ENCODE peak calls at places on chromosomes 2 and 18, in seven cellular contexts. One of them, this sample, is unnamed.

GRCh38 chr18:47754311-47755101 is 176.0 kb downstream of the SMAD2 start:
- DNase-seq in H1: peak
- DNase-seq in WTC11: peak
- DNase-seq in HepG2: peak
- DNase-seq in SK-N-SH: peak
- DNase-seq in A549: peak
- DNase-seq in endothelial cell of umbilical vein: peak
- DNase-seq in this sample: peak

GRCh38 chr18:79964330-79965118 is at the start of gene HSBP1L1:
- DNase-seq in SK-N-SH: peak
- DNase-seq in A549: peak
- DNase-seq in H1: peak
- DNase-seq in endothelial cell of umbilical vein: peak
- DNase-seq in WTC11: peak
- DNase-seq in HepG2: peak
- DNase-seq in this sample: no peak

GRCh38 chr2:30872797-30873196 is 65.6 kb upstream of the CAPN13 start:
- DNase-seq in H1: no peak
- DNase-seq in HepG2: no peak
- DNase-seq in WTC11: no peak
- DNase-seq in A549: no peak
- DNase-seq in SK-N-SH: no peak
- DNase-seq in endothelial cell of umbilical vein: no peak
- DNase-seq in this sample: no peak

GRCh38 chr2:3464401-3465005 is 54.8 kb downstream of the ADI1 start:
- DNase-seq in HepG2: no peak
- DNase-seq in SK-N-SH: no peak
- DNase-seq in WTC11: no peak
- DNase-seq in A549: no peak
- DNase-seq in H1: no peak
- DNase-seq in endothelial cell of umbilical vein: no peak
- DNase-seq in this sample: no peak

GRCh38 chr2:30686000-30686399 is 121.2 kb downstream of the CAPN13 start:
- DNase-seq in SK-N-SH: peak
- DNase-seq in H1: peak
- DNase-seq in HepG2: peak
- DNase-seq in endothelial cell of umbilical vein: no peak
- DNase-seq in A549: no peak
- DNase-seq in WTC11: peak
- DNase-seq in this sample: peak

GRCh38 chr18:13452851-13453524 is 234.4 kb downstream of the LDLRAD4 start:
- DNase-seq in HepG2: no peak
- DNase-seq in A549: no peak
- DNase-seq in H1: no peak
- DNase-seq in endothelial cell of umbilical vein: no peak
- DNase-seq in SK-N-SH: no peak
- DNase-seq in WTC11: no peak
- DNase-seq in this sample: no peak

GRCh38 chr2:38168710-38169480 is 92.9 kb upstream of the CYP1B1 start:
- DNase-seq in HepG2: no peak
- DNase-seq in WTC11: no peak
- DNase-seq in H1: no peak
- DNase-seq in A549: no peak
- DNase-seq in endothelial cell of umbilical vein: no peak
- DNase-seq in SK-N-SH: no peak
- DNase-seq in this sample: peak

GRCh38 chr2:105473011-105473410 is 74.2 kb upstream of the FHL2 start:
- DNase-seq in endothelial cell of umbilical vein: no peak
- DNase-seq in H1: no peak
- DNase-seq in SK-N-SH: no peak
- DNase-seq in WTC11: no peak
- DNase-seq in HepG2: no peak
- DNase-seq in A549: no peak
- DNase-seq in this sample: no peak

GRCh38 chr2:27720004-27720551 is 51.4 kb upstream of the MRPL33 start:
- DNase-seq in WTC11: no peak
- DNase-seq in SK-N-SH: no peak
- DNase-seq in H1: no peak
- DNase-seq in endothelial cell of umbilical vein: peak
- DNase-seq in A549: peak
- DNase-seq in HepG2: peak
- DNase-seq in this sample: peak

GRCh38 chr18:845152-845819 is 33.2 kb upstream of the YES1 start:
- DNase-seq in HepG2: peak
- DNase-seq in SK-N-SH: no peak
- DNase-seq in A549: peak
- DNase-seq in WTC11: no peak
- DNase-seq in H1: no peak
- DNase-seq in endothelial cell of umbilical vein: peak
- DNase-seq in this sample: no peak

GRCh38 chr2:207467716-207468347 is 61.9 kb upstream of the CREB1 start:
- DNase-seq in SK-N-SH: no peak
- DNase-seq in A549: no peak
- DNase-seq in H1: no peak
- DNase-seq in endothelial cell of umbilical vein: no peak
- DNase-seq in WTC11: no peak
- DNase-seq in HepG2: no peak
- DNase-seq in this sample: no peak

GRCh38 chr2:228866781-228867180 is 404.3 kb downstream of the PID1 start:
- DNase-seq in SK-N-SH: no peak
- DNase-seq in HepG2: no peak
- DNase-seq in H1: no peak
- DNase-seq in endothelial cell of umbilical vein: no peak
- DNase-seq in WTC11: no peak
- DNase-seq in A549: no peak
- DNase-seq in this sample: no peak

GRCh38 chr2:219309278-219309677 is at the start of gene PTPRN:
- DNase-seq in A549: no peak
- DNase-seq in WTC11: peak
- DNase-seq in H1: peak
- DNase-seq in HepG2: no peak
- DNase-seq in endothelial cell of umbilical vein: no peak
- DNase-seq in SK-N-SH: peak
- DNase-seq in this sample: peak

GRCh38 chr18:35376393-35376741 is 770 bp downstream of the ZNF396 start:
- DNase-seq in endothelial cell of umbilical vein: no peak
- DNase-seq in SK-N-SH: peak
- DNase-seq in A549: no peak
- DNase-seq in H1: no peak
- DNase-seq in HepG2: no peak
- DNase-seq in WTC11: peak
- DNase-seq in this sample: peak

GRCh38 chr2:236601306-236602202 is 31.9 kb downstream of the ACKR3 start:
- DNase-seq in A549: no peak
- DNase-seq in endothelial cell of umbilical vein: no peak
- DNase-seq in HepG2: no peak
- DNase-seq in WTC11: no peak
- DNase-seq in SK-N-SH: no peak
- DNase-seq in H1: no peak
- DNase-seq in this sample: no peak

GRCh38 chr2:236600158-236600557 is 30.5 kb downstream of the ACKR3 start:
- DNase-seq in A549: no peak
- DNase-seq in WTC11: no peak
- DNase-seq in H1: no peak
- DNase-seq in endothelial cell of umbilical vein: no peak
- DNase-seq in HepG2: no peak
- DNase-seq in SK-N-SH: no peak
- DNase-seq in this sample: no peak

GRCh38 chr2:236599059-236599458 is 29.4 kb downstream of the ACKR3 start:
- DNase-seq in SK-N-SH: no peak
- DNase-seq in WTC11: no peak
- DNase-seq in endothelial cell of umbilical vein: no peak
- DNase-seq in A549: no peak
- DNase-seq in HepG2: no peak
- DNase-seq in H1: no peak
- DNase-seq in this sample: no peak

GRCh38 chr2:236602678-236603077 is 33.1 kb downstream of the ACKR3 start:
- DNase-seq in WTC11: no peak
- DNase-seq in H1: no peak
- DNase-seq in endothelial cell of umbilical vein: no peak
- DNase-seq in SK-N-SH: no peak
- DNase-seq in HepG2: no peak
- DNase-seq in A549: no peak
- DNase-seq in this sample: no peak

GRCh38 chr2:236600892-236601291 is 31.3 kb downstream of the ACKR3 start:
- DNase-seq in SK-N-SH: no peak
- DNase-seq in A549: no peak
- DNase-seq in H1: no peak
- DNase-seq in WTC11: no peak
- DNase-seq in HepG2: no peak
- DNase-seq in endothelial cell of umbilical vein: no peak
- DNase-seq in this sample: no peak
- TF ChIP-seq MAX in SK-N-SH: no peak
- TF ChIP-seq MAX in A549: no peak
- TF ChIP-seq MAX in H1: no peak
- TF ChIP-seq MAX in WTC11: no peak
- TF ChIP-seq MAX in HepG2: no peak
- TF ChIP-seq MAX in endothelial cell of umbilical vein: no peak
- TF ChIP-seq MAX in this sample: no peak

DNA sequence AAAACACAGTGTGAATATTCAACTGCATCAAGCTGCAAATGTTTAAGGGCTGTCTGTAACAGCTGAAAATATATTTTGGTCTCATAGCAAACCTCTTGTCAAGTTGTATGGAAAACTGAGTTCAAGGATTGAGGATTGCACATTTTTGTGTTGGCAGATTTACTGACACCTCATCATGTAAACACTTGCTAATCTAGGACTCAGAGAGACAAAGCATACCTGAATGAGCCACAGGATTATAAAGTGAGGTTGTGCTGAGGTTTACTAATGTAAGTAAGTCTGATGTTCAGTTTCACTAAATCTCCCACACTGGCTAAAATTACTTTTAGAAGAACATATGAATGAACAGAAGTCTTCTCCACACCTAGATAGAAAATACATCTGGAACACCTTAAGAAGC is 1993.1 kb upstream of the CELF4 start:
- DNase-seq in endothelial cell of umbilical vein: no peak
- DNase-seq in WTC11: no peak
- DNase-seq in SK-N-SH: no peak
- DNase-seq in H1: no peak
- DNase-seq in HepG2: no peak
- DNase-seq in A549: no peak
- DNase-seq in this sample: no peak
- TF ChIP-seq MAX in endothelial cell of umbilical vein: no peak
- TF ChIP-seq MAX in WTC11: no peak
- TF ChIP-seq MAX in SK-N-SH: no peak
- TF ChIP-seq MAX in H1: no peak
- TF ChIP-seq MAX in HepG2: no peak
- TF ChIP-seq MAX in A549: no peak
- TF ChIP-seq MAX in this sample: no peak

GRCh38 chr2:233062447-233062842 is 2.3 kb downstream of the INPP5D start:
- DNase-seq in WTC11: no peak
- DNase-seq in H1: no peak
- DNase-seq in endothelial cell of umbilical vein: no peak
- DNase-seq in HepG2: peak
- DNase-seq in SK-N-SH: no peak
- DNase-seq in A549: no peak
- DNase-seq in this sample: peak

GRCh38 chr2:233062946-233063268 is 2.8 kb downstream of the INPP5D start:
- DNase-seq in SK-N-SH: no peak
- DNase-seq in endothelial cell of umbilical vein: no peak
- DNase-seq in WTC11: no peak
- DNase-seq in HepG2: no peak
- DNase-seq in H1: no peak
- DNase-seq in A549: no peak
- DNase-seq in this sample: no peak

GRCh38 chr2:233061007-233061590 is 957 bp downstream of the INPP5D start:
- DNase-seq in WTC11: no peak
- DNase-seq in SK-N-SH: no peak
- DNase-seq in H1: no peak
- DNase-seq in A549: no peak
- DNase-seq in endothelial cell of umbilical vein: peak
- DNase-seq in HepG2: no peak
- DNase-seq in this sample: peak

GRCh38 chr2:233060500-233061006 is 411 bp downstream of the INPP5D start:
- DNase-seq in HepG2: no peak
- DNase-seq in SK-N-SH: no peak
- DNase-seq in WTC11: no peak
- DNase-seq in endothelial cell of umbilical vein: no peak
- DNase-seq in H1: no peak
- DNase-seq in A549: no peak
- DNase-seq in this sample: no peak

DNA sequence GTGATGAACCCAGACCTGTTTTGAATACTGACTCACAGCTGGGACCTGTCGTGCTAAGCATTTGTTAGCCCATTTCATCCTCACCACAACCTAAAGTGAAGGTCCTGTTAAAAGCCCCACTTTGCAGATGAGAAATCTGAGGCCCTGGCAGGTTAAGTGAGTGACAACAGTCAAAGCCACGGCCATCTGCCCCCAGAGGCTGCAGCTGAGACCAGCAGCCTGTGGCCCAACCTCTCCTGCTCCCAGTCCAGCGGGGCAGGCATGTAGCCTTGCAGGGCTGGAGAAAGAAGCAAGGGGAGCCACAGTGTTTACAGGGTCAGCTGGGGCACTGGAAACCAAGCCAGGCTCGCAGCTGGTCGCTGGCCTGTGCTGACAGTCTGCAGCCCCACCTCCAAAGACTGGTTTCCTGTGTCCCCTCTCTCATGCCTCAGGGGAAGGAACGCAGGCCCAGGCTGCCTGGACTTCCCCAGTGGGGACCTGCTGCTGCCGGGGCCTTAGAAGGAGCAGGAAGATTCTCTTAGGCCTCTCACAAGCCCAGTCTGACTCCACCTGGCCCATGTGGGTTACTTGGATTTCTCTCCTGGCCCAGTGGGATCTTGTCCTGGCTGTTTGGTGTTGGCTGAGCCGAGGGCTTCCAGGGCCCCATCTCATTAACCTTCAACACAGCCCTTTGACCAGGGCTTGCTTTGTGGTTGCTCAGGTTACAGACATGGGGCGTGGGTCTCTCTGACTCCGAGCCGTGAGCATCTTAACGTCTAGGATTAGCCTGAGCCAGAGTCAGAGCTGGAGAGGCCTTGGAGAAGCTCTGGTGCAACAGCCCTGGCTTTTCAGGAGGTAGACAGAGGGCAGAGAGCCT is 1.7 kb downstream of the INPP5D start:
- DNase-seq in A549: no peak
- DNase-seq in H1: no peak
- DNase-seq in WTC11: no peak
- DNase-seq in SK-N-SH: peak
- DNase-seq in endothelial cell of umbilical vein: peak
- DNase-seq in HepG2: peak
- DNase-seq in this sample: peak
- TF ChIP-seq MAX in A549: no peak
- TF ChIP-seq MAX in H1: no peak
- TF ChIP-seq MAX in WTC11: no peak
- TF ChIP-seq MAX in SK-N-SH: no peak
- TF ChIP-seq MAX in endothelial cell of umbilical vein: no peak
- TF ChIP-seq MAX in HepG2: peak
- TF ChIP-seq MAX in this sample: peak

DNA sequence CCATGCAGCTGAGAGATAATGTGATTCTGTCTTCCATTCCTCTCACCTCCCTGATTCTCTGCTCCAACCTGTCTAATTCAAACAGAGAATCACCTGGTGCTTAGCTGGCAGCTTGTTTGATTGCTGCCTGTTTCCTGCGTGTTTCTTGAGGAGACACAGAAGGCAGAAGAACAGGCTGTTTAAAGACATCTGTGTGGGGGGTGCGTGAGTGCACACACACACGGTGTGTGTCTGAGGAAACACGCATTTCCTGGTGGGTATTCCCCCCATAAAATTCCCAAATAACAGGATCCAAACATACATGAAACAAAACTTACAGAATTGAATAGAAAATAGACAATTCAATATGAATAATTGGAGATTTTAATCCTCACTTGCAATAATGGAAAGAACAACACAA is 29.3 kb upstream of the CRIM1 start:
- DNase-seq in endothelial cell of umbilical vein: no peak
- DNase-seq in SK-N-SH: no peak
- DNase-seq in H1: no peak
- DNase-seq in HepG2: no peak
- DNase-seq in WTC11: no peak
- DNase-seq in A549: no peak
- DNase-seq in this sample: no peak
- TF ChIP-seq MAX in endothelial cell of umbilical vein: no peak
- TF ChIP-seq MAX in SK-N-SH: no peak
- TF ChIP-seq MAX in H1: no peak
- TF ChIP-seq MAX in HepG2: no peak
- TF ChIP-seq MAX in WTC11: no peak
- TF ChIP-seq MAX in A549: no peak
- TF ChIP-seq MAX in this sample: no peak